ENCODE peak calls at places on chromosomes 13 and 19, in four cellular contexts. W, A, V and H are unnamed samples.

GRCh38 chr13:26956532-26957142 is 196.1 kb upstream of the GPR12 start:
- DNase-seq in A (no peak), V (no peak), W (no peak), H (no peak)

GRCh38 chr19:53909471-53910169 is 542 bp downstream of the CACNG7 start:
- DNase-seq in W (no peak), A (no peak), V (no peak), H (no peak)

GRCh38 chr13:24905242-24905641 is 141.3 kb downstream of the RNF17 start:
- DNase-seq in A (no peak), W (no peak), V (no peak), H (no peak)

GRCh38 chr13:30685320-30685859 is 50.0 kb upstream of the ALOX5AP start:
- DNase-seq in W (no peak), V (no peak), A (no peak), H (no peak)

GRCh38 chr19:5880604-5881078 is 10.3 kb upstream of the FUT5 start:
- DNase-seq in A (peak; percentile 57), V (peak; percentile 19), W (no peak), H (no peak)

GRCh38 chr19:1967087-1967608 is 26.2 kb downstream of the CSNK1G2 start:
- DNase-seq in W (no peak), A (no peak), V (no peak), H (no peak)

GRCh38 chr13:85828094-85828684 is 29.0 kb upstream of the SLITRK6 start:
- DNase-seq in W (no peak), V (no peak), A (no peak), H (peak; percentile 7)

GRCh38 chr19:29475469-29475868 is 50.3 kb upstream of the VSTM2B start:
- DNase-seq in A (no peak), V (no peak), W (no peak), H (no peak)

GRCh38 chr19:46351241-46352041 is 4.6 kb downstream of the PPP5C start:
- DNase-seq in W (no peak), V (peak; percentile 24), A (peak; percentile 21), H (peak; percentile 27)

GRCh38 chr13:37954191-37954590 is 84.6 kb upstream of the TRPC4 start:
- DNase-seq in A (no peak), W (no peak), V (no peak), H (no peak)

GRCh38 chr13:40438022-40438692 is 228.3 kb downstream of the FOXO1 start:
- DNase-seq in W (no peak), V (no peak), A (no peak), H (no peak)